ENCODE peak calls at places on chromosomes 12 and 14, in ten cellular contexts. A is heart left ventricle, Z is fibroblast of pulmonary artery, J is retinal pigment epithelial cell, R is A549, X is omental fat pad, M is HFFc6, Y is foreskin keratinocyte, H is fibroblast of lung, K is GM12865. F is an unnamed sample.

GRCh38 chr14:91228112-91229004 is 16.1 kb downstream of the GPR68 start:
- DNase-seq in A (no peak), Z (peak), J (peak), R (no peak), X (no peak), M (peak), Y (no peak), H (peak), K (peak), F (no peak)

GRCh38 chr12:12095016-12095415 is 24.3 kb downstream of the BCL2L14 start:
- DNase-seq in A (no peak), Z (peak), J (no peak), R (no peak), X (no peak), M (no peak), Y (no peak), H (peak), K (no peak), F (no peak)

GRCh38 chr14:68558096-68558495 is 234.8 kb downstream of the ZFP36L1 start:
- DNase-seq in A (no peak), Z (no peak), J (no peak), R (no peak), X (no peak), M (no peak), Y (no peak), H (no peak), K (no peak), F (no peak)

GRCh38 chr14:55180006-55180405 is 11.4 kb downstream of the DLGAP5 start:
- DNase-seq in A (no peak), Z (no peak), J (no peak), R (no peak), X (no peak), M (no peak), Y (no peak), H (no peak), K (no peak), F (no peak)

GRCh38 chr14:55071051-55071450 is 19.6 kb downstream of the MAPK1IP1L start:
- DNase-seq in A (no peak), Z (peak), J (no peak), R (no peak), X (no peak), M (peak), Y (no peak), H (peak), K (no peak), F (no peak)

GRCh38 chr14:73764881-73765280 is 50.7 kb upstream of the PNMA1 start:
- DNase-seq in A (peak), Z (peak), J (no peak), R (no peak), X (no peak), M (no peak), Y (no peak), H (no peak), K (peak), F (no peak)

GRCh38 chr14:49303952-49304516 is 282.1 kb downstream of the RPS29 start:
- DNase-seq in A (no peak), Z (peak), J (no peak), R (no peak), X (no peak), M (no peak), Y (no peak), H (peak), K (peak), F (no peak)

GRCh38 chr12:130438711-130439110 is 101.0 kb downstream of the PIWIL1 start:
- DNase-seq in A (no peak), Z (no peak), J (no peak), R (no peak), X (no peak), M (no peak), Y (no peak), H (no peak), K (no peak), F (no peak)

GRCh38 chr14:21557084-21557901 is 22.6 kb downstream of the OR10G3 start:
- DNase-seq in A (peak), Z (peak), J (peak), R (peak), X (peak), M (peak), Y (peak), H (peak), K (peak), F (peak)

GRCh38 chr14:76687611-76688372 is 73.5 kb upstream of the VASH1 start:
- DNase-seq in A (no peak), Z (no peak), J (no peak), R (no peak), X (no peak), M (no peak), Y (peak), H (peak), K (no peak), F (no peak)

GRCh38 chr14:23186913-23187654 is 3.6 kb upstream of the SLC7A8 start:
- DNase-seq in A (peak), Z (peak), J (no peak), R (peak), X (no peak), M (peak), Y (no peak), H (peak), K (peak), F (peak)

GRCh38 chr12:106773286-106773685 is 1.2 kb upstream of the RIC8B start:
- DNase-seq in A (no peak), Z (no peak), J (no peak), R (peak), X (no peak), M (no peak), Y (no peak), H (no peak), K (no peak), F (no peak)

GRCh38 chr14:75647650-75648049 is 13.0 kb downstream of the ERG28 start:
- DNase-seq in A (no peak), Z (peak), J (no peak), R (no peak), X (no peak), M (no peak), Y (no peak), H (peak), K (no peak), F (no peak)

GRCh38 chr12:121279507-121279915 is 17.0 kb downstream of the CAMKK2 start:
- DNase-seq in A (peak), Z (peak), J (no peak), R (no peak), X (no peak), M (no peak), Y (no peak), H (peak), K (no peak), F (no peak)

GRCh38 chr14:50061664-50062437 is 54.5 kb downstream of the VCPKMT start:
- DNase-seq in A (no peak), Z (peak), J (no peak), R (no peak), X (no peak), M (peak), Y (no peak), H (peak), K (peak), F (no peak)

GRCh38 chr14:52906141-52906601 is 44.7 kb downstream of the FERMT2 start:
- DNase-seq in A (no peak), Z (peak), J (peak), R (peak), X (no peak), M (peak), Y (peak), H (peak), K (no peak), F (peak)

GRCh38 chr12:95623554-95624170 is 72.4 kb upstream of the USP44 start:
- DNase-seq in A (peak), Z (peak), J (peak), R (peak), X (peak), M (peak), Y (no peak), H (peak), K (peak), F (peak)

GRCh38 chr14:32403688-32404087 is 74.6 kb downstream of the AKAP6 start:
- DNase-seq in A (no peak), Z (peak), J (no peak), R (no peak), X (no peak), M (no peak), Y (no peak), H (peak), K (no peak), F (no peak)

GRCh38 chr14:34018564-34019244 is 67.8 kb upstream of the EGLN3 start:
- DNase-seq in A (peak), Z (peak), J (no peak), R (no peak), X (no peak), M (no peak), Y (no peak), H (no peak), K (peak), F (no peak)

GRCh38 chr12:120643574-120643973 is 3.1 kb downstream of the CABP1 start:
- DNase-seq in A (no peak), Z (no peak), J (no peak), R (no peak), X (no peak), M (no peak), Y (no peak), H (no peak), K (no peak), F (no peak)

GRCh38 chr12:47491516-47491915 is 214.3 kb downstream of the RPAP3 start:
- DNase-seq in A (no peak), Z (no peak), J (no peak), R (no peak), X (no peak), M (no peak), Y (no peak), H (peak), K (no peak), F (no peak)

GRCh38 chr12:115439008-115439601 is 755.1 kb upstream of the TBX3 start:
- DNase-seq in A (peak), Z (no peak), J (no peak), R (no peak), X (no peak), M (no peak), Y (no peak), H (no peak), K (no peak), F (no peak)

GRCh38 chr12:110345176-110345651 is 58.3 kb downstream of the ANAPC7 start:
- DNase-seq in A (no peak), Z (no peak), J (no peak), R (no peak), X (no peak), M (no peak), Y (peak), H (no peak), K (no peak), F (no peak)

GRCh38 chr12:106090586-106091411 is 48.0 kb downstream of the NUAK1 start:
- DNase-seq in A (peak), Z (peak), J (no peak), R (no peak), X (no peak), M (peak), Y (no peak), H (peak), K (no peak), F (no peak)

GRCh38 chr14:103023881-103024473 is 33.4 kb downstream of the CDC42BPB start:
- DNase-seq in A (peak), Z (peak), J (no peak), R (no peak), X (no peak), M (peak), Y (no peak), H (peak), K (no peak), F (no peak)

GRCh38 chr12:124679533-124680371 is 112.3 kb upstream of the NCOR2 start:
- DNase-seq in A (peak), Z (no peak), J (no peak), R (no peak), X (no peak), M (no peak), Y (no peak), H (no peak), K (no peak), F (no peak)

GRCh38 chr14:76829650-76830421 is 3.6 kb downstream of the LRRC74A start:
- DNase-seq in A (peak), Z (peak), J (no peak), R (no peak), X (no peak), M (no peak), Y (no peak), H (no peak), K (no peak), F (no peak)

GRCh38 chr12:132419612-132420237 is 70.2 kb upstream of the FBRSL1 start:
- DNase-seq in A (no peak), Z (peak), J (no peak), R (no peak), X (no peak), M (no peak), Y (no peak), H (no peak), K (no peak), F (no peak)

GRCh38 chr14:50964683-50965390 is 20.6 kb upstream of the PYGL start:
- DNase-seq in A (peak), Z (peak), J (peak), R (peak), X (peak), M (peak), Y (peak), H (peak), K (no peak), F (peak)

GRCh38 chr14:97838986-97839385 is 1041.8 kb downstream of the VRK1 start:
- DNase-seq in A (no peak), Z (no peak), J (no peak), R (no peak), X (no peak), M (no peak), Y (no peak), H (no peak), K (no peak), F (no peak)

GRCh38 chr12:111759991-111760390 is 6.7 kb upstream of the ALDH2 start:
- DNase-seq in A (no peak), Z (no peak), J (peak), R (no peak), X (no peak), M (no peak), Y (no peak), H (no peak), K (no peak), F (no peak)

GRCh38 chr12:66092559-66093269 is 37.8 kb downstream of the LLPH start:
- DNase-seq in A (no peak), Z (peak), J (no peak), R (peak), X (no peak), M (no peak), Y (peak), H (peak), K (peak), F (no peak)

GRCh38 chr12:69966839-69967238 is 141.8 kb downstream of the MYRFL start:
- DNase-seq in A (no peak), Z (peak), J (no peak), R (peak), X (no peak), M (no peak), Y (peak), H (peak), K (no peak), F (no peak)

GRCh38 chr14:70354204-70354603 is 5.3 kb downstream of the COX16 start:
- DNase-seq in A (no peak), Z (no peak), J (no peak), R (no peak), X (no peak), M (no peak), Y (no peak), H (no peak), K (no peak), F (no peak)

GRCh38 chr12:19978193-19978592 is 390.1 kb upstream of the PDE3A start:
- DNase-seq in A (no peak), Z (peak), J (no peak), R (peak), X (no peak), M (peak), Y (no peak), H (peak), K (no peak), F (peak)

GRCh38 chr12:58803893-58804292 is 116.4 kb downstream of the LRIG3 start:
- DNase-seq in A (no peak), Z (peak), J (no peak), R (peak), X (no peak), M (peak), Y (peak), H (peak), K (no peak), F (peak)

GRCh38 chr12:39574378-39574777 is 45.2 kb downstream of the ABCD2 start:
- DNase-seq in A (no peak), Z (no peak), J (no peak), R (no peak), X (no peak), M (no peak), Y (no peak), H (no peak), K (no peak), F (no peak)

GRCh38 chr12:124698211-124698997 is 131.0 kb upstream of the NCOR2 start:
- DNase-seq in A (no peak), Z (peak), J (peak), R (no peak), X (no peak), M (no peak), Y (no peak), H (peak), K (no peak), F (no peak)

DNA sequence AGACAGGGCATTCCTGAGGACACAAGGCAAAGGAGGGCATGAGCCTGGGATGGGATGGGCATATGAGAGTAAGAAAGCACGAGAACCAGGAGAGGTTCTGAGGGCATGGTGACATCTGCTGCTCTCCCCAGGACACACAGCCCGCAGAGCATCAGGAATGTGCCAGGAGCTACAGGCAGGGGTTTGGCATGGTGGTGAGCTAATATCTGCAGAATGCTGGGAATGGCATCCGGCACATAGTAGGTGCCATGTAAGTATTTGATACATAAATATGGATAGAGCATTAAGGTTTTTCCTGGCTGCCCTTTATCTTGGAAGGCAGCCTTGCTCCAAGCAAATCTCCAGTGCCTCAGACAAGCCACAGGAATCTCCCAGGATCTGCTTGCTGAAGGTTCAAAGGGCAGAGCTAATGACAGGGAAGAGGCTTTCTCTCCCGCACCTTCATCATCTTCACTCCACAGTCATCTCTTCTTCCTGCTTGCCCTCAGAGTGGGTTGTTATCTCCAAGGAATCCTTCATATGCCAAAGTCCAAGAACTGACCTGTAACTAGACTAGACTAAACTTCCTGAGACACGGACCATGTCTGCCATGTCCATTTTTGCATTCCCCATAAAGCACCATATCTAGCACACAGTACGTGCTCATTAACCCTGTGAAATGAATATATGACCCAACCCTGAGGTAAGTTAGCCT is 62.0 kb upstream of the SCN8A start:
- DNase-seq in A (no peak), Z (no peak), J (no peak), R (no peak), X (no peak), M (peak), Y (no peak), H (peak), K (no peak), F (no peak)
- TF ChIP-seq CTCF in A (no peak), Z (no peak), J (no peak), R (no peak), X (no peak), M (no peak), Y (no peak), H (no peak), K (no peak), F (no peak)

DNA sequence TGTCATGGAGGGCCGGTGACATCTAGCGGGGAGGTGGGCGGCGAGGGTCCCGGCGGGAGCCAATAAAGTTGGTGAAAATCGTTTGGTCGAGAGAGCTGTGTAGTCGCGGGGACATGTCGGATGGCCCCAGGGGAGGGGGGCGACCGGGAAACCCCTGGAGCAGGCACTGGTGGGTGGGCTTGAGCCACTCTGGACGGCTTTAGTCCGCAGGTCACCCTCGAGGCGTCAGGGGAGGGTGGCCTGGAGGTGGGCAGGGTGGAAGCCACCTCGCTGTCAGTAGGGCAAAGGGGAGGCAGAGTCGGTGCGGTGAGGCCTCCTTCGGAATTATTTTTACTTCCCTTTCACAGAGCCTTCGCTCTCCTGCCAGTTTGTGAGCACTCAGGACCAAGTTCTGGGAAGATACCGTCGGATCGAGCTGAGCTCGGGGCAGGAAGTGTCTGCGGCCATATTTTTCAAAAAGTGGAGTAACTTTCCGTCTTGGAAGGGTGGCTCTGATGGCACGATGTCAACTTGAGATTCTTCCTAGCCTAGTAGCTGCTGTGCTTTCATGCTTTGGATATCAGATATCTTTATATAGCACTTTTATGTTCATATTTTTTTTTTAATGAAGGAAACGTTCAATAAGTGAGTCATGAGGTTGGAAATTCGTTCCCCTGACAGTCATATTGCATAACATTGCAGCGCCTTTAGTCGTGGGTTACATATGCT is 28.2 kb downstream of the WBP11 start:
- DNase-seq in A (peak), Z (peak), J (no peak), R (peak), X (peak), M (peak), Y (peak), H (peak), K (peak), F (no peak)
- TF ChIP-seq CTCF in A (no peak), Z (no peak), J (no peak), R (no peak), X (no peak), M (no peak), Y (peak), H (no peak), K (no peak), F (no peak)

GRCh38 chr12:45125997-45126396 is 75.1 kb upstream of the DBX2 start:
- DNase-seq in A (no peak), Z (no peak), J (no peak), R (no peak), X (no peak), M (no peak), Y (peak), H (no peak), K (no peak), F (no peak)

GRCh38 chr12:45128637-45129036 is 77.7 kb upstream of the DBX2 start:
- DNase-seq in A (no peak), Z (no peak), J (no peak), R (no peak), X (no peak), M (no peak), Y (no peak), H (no peak), K (no peak), F (no peak)

GRCh38 chr12:45131506-45131905 is 80.6 kb upstream of the DBX2 start:
- DNase-seq in A (no peak), Z (no peak), J (no peak), R (no peak), X (no peak), M (no peak), Y (no peak), H (no peak), K (no peak), F (no peak)

DNA sequence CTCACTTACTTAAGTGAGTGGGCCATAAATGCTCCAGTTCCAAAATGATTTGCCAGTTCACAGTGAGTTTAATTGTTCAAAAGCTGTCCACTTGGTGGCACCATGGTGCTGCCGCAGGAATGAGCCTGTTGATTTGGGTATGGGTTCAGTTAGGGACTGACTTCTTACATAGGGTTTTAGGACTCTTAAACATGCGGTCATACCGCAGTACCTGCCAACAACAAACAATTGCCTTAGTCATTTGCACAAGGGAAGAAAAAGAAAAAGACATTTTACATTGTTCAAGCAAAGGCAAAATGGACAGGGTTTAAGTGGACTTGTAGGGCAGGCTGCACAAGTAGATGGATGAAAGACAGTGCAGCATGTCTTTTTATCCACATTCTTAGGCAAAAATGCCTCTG is 80.0 kb upstream of the DBX2 start:
- DNase-seq in A (no peak), Z (peak), J (peak), R (peak), X (no peak), M (peak), Y (peak), H (peak), K (peak), F (peak)
- TF ChIP-seq CTCF in A (peak), Z (peak), J (peak), R (peak), X (no peak), M (peak), Y (peak), H (peak), K (peak), F (peak)

GRCh38 chr14:93693914-93694313 is 94.4 kb downstream of the PRIMA1 start:
- DNase-seq in A (no peak), Z (no peak), J (no peak), R (no peak), X (no peak), M (no peak), Y (no peak), H (no peak), K (no peak), F (no peak)
- TF ChIP-seq CTCF in A (no peak), Z (no peak), J (no peak), R (no peak), X (no peak), M (no peak), Y (no peak), H (no peak), K (no peak), F (no peak)

GRCh38 chr12:74906224-74906623 is 303.4 kb downstream of the KCNC2 start:
- DNase-seq in A (no peak), Z (no peak), J (no peak), R (peak), X (no peak), M (no peak), Y (no peak), H (no peak), K (no peak), F (no peak)
- TF ChIP-seq CTCF in A (no peak), Z (no peak), J (no peak), R (no peak), X (no peak), M (no peak), Y (peak), H (no peak), K (no peak), F (no peak)

GRCh38 chr12:6383572-6384498 is at the start of gene LTBR:
- DNase-seq in A (peak), Z (peak), J (no peak), R (peak), X (peak), M (peak), Y (peak), H (peak), K (peak), F (peak)
- TF ChIP-seq CTCF in A (no peak), Z (no peak), J (no peak), R (no peak), X (no peak), M (peak), Y (peak), H (no peak), K (no peak), F (peak)